ENCODE peak calls at places on chromosomes 5 and 9, in six cellular contexts. One of them, this sample, is unnamed.

GRCh38 chr5:83474170-83474796 is 2.7 kb downstream of the VCAN start:
- DNase-seq in lung microvascular endothelial cell: no peak
- DNase-seq in head of caudate nucleus: peak
- DNase-seq in NCI-H2171 treated with DMSO at 0.1 percent for 48 hours: no peak
- DNase-seq in activated CD8-positive, alpha-beta memory T cell treated with anti-CD3 and anti-CD28 coated beads for 48 hours: no peak
- DNase-seq in NCI-H1105: peak
- DNase-seq in this sample: peak

GRCh38 chr5:72394688-72395087 is 74.5 kb downstream of the PTCD2 start:
- DNase-seq in lung microvascular endothelial cell: peak
- DNase-seq in head of caudate nucleus: no peak
- DNase-seq in NCI-H2171 treated with DMSO at 0.1 percent for 48 hours: no peak
- DNase-seq in activated CD8-positive, alpha-beta memory T cell treated with anti-CD3 and anti-CD28 coated beads for 48 hours: no peak
- DNase-seq in NCI-H1105: no peak
- DNase-seq in this sample: no peak

GRCh38 chr9:4748612-4749011 is 7.6 kb upstream of the AK3 start:
- DNase-seq in lung microvascular endothelial cell: no peak
- DNase-seq in head of caudate nucleus: no peak
- DNase-seq in NCI-H2171 treated with DMSO at 0.1 percent for 48 hours: no peak
- DNase-seq in activated CD8-positive, alpha-beta memory T cell treated with anti-CD3 and anti-CD28 coated beads for 48 hours: no peak
- DNase-seq in NCI-H1105: no peak
- DNase-seq in this sample: no peak

GRCh38 chr5:6404129-6404528 is 25.8 kb upstream of the MED10 start:
- DNase-seq in lung microvascular endothelial cell: no peak
- DNase-seq in head of caudate nucleus: no peak
- DNase-seq in NCI-H2171 treated with DMSO at 0.1 percent for 48 hours: no peak
- DNase-seq in activated CD8-positive, alpha-beta memory T cell treated with anti-CD3 and anti-CD28 coated beads for 48 hours: no peak
- DNase-seq in NCI-H1105: no peak
- DNase-seq in this sample: no peak

GRCh38 chr5:113005454-113005853 is 28.9 kb downstream of the DCP2 start:
- DNase-seq in lung microvascular endothelial cell: peak
- DNase-seq in head of caudate nucleus: no peak
- DNase-seq in NCI-H2171 treated with DMSO at 0.1 percent for 48 hours: no peak
- DNase-seq in activated CD8-positive, alpha-beta memory T cell treated with anti-CD3 and anti-CD28 coated beads for 48 hours: no peak
- DNase-seq in NCI-H1105: no peak
- DNase-seq in this sample: no peak

GRCh38 chr9:132516911-132517310 is 65.5 kb upstream of the BARHL1 start:
- DNase-seq in lung microvascular endothelial cell: no peak
- DNase-seq in head of caudate nucleus: no peak
- DNase-seq in NCI-H2171 treated with DMSO at 0.1 percent for 48 hours: peak
- DNase-seq in activated CD8-positive, alpha-beta memory T cell treated with anti-CD3 and anti-CD28 coated beads for 48 hours: no peak
- DNase-seq in NCI-H1105: no peak
- DNase-seq in this sample: no peak

GRCh38 chr9:114016101-114016500 is 62.0 kb downstream of the AMBP start:
- DNase-seq in lung microvascular endothelial cell: no peak
- DNase-seq in head of caudate nucleus: no peak
- DNase-seq in NCI-H2171 treated with DMSO at 0.1 percent for 48 hours: no peak
- DNase-seq in activated CD8-positive, alpha-beta memory T cell treated with anti-CD3 and anti-CD28 coated beads for 48 hours: no peak
- DNase-seq in NCI-H1105: no peak
- DNase-seq in this sample: no peak

GRCh38 chr5:32426440-32427151 is 17.9 kb downstream of the ZFR start:
- DNase-seq in lung microvascular endothelial cell: no peak
- DNase-seq in head of caudate nucleus: no peak
- DNase-seq in NCI-H2171 treated with DMSO at 0.1 percent for 48 hours: peak
- DNase-seq in activated CD8-positive, alpha-beta memory T cell treated with anti-CD3 and anti-CD28 coated beads for 48 hours: no peak
- DNase-seq in NCI-H1105: no peak
- DNase-seq in this sample: no peak

This sample was measured in GOT3.